ENCODE peak calls at places on chromosomes 7 and 10, in eight cellular contexts. Y is activated effector memory CD4-positive, alpha-beta T cell treated with Interleukin-2 at 50 U/mL for 16 hours; L is endothelial cell; F is activated naive CD4-positive, alpha-beta T cell treated with anti-CD3 and anti-CD28 coated beads, Interleukin-2, amount 50 U/mL, for 72 hours; I is stimulated activated CD8-positive, alpha-beta memory T cell treated with anti-CD3 and anti-CD28 coated beads, Interleukin-7, amount 100 ng/mL, for 4 hours; M is HuH-7; S is activated naive CD8-positive, alpha-beta T cell treated with anti-CD3 and anti-CD28 coated beads, Interleukin-2, amount 50 U/mL, for 24 hours; Z is T-helper 1 cell. C is an unnamed sample.

GRCh38 chr7:2750054-2750453 is 62.1 kb downstream of the AMZ1 start:
- DNase-seq in Y (no peak), L (no peak), F (no peak), I (no peak), M (no peak), S (no peak), Z (no peak), C (no peak)

GRCh38 chr10:59361659-59362183 is 628 bp downstream of the FAM13C start:
- DNase-seq in Y (no peak), L (no peak), F (no peak), I (no peak), M (peak), S (no peak), Z (no peak), C (no peak)

GRCh38 chr7:139730746-139731612 is 46.8 kb downstream of the HIPK2 start:
- DNase-seq in Y (no peak), L (no peak), F (no peak), I (no peak), M (no peak), S (no peak), Z (no peak), C (no peak)

GRCh38 chr7:94301024-94301588 is 93.6 kb upstream of the COL1A2 start:
- DNase-seq in Y (no peak), L (peak), F (no peak), I (no peak), M (peak), S (no peak), Z (no peak), C (peak)

GRCh38 chr10:30803901-30804322 is 174.4 kb upstream of the LYZL2 start:
- DNase-seq in Y (no peak), L (no peak), F (no peak), I (no peak), M (no peak), S (no peak), Z (no peak), C (no peak)

GRCh38 chr7:1590887-1591286 is 21.1 kb upstream of the PSMG3 start:
- DNase-seq in Y (no peak), L (no peak), F (no peak), I (no peak), M (no peak), S (no peak), Z (no peak), C (no peak)

GRCh38 chr7:138924551-138925225 is 56.5 kb downstream of the KIAA1549 start:
- DNase-seq in Y (no peak), L (no peak), F (no peak), I (no peak), M (no peak), S (no peak), Z (no peak), C (peak)

GRCh38 chr7:38840736-38841460 is 68.1 kb downstream of the VPS41 start:
- DNase-seq in Y (no peak), L (no peak), F (no peak), I (no peak), M (no peak), S (no peak), Z (no peak), C (no peak)

GRCh38 chr7:23184709-23185354 is 3.0 kb downstream of the NUP42 start:
- DNase-seq in Y (no peak), L (peak), F (no peak), I (no peak), M (peak), S (peak), Z (no peak), C (no peak)

GRCh38 chr10:71401969-71402368 is 5.2 kb downstream of the CDH23 start:
- DNase-seq in Y (no peak), L (no peak), F (peak), I (no peak), M (no peak), S (no peak), Z (no peak), C (no peak)

GRCh38 chr7:15916666-15917388 is 230.3 kb upstream of the MEOX2 start:
- DNase-seq in Y (no peak), L (no peak), F (no peak), I (no peak), M (no peak), S (no peak), Z (no peak), C (no peak)

GRCh38 chr10:27482984-27483956 is 20.8 kb upstream of the RAB18 start:
- DNase-seq in Y (no peak), L (no peak), F (no peak), I (no peak), M (no peak), S (no peak), Z (no peak), C (no peak)

GRCh38 chr10:125157473-125157865 is 2.9 kb downstream of the CTBP2 start:
- DNase-seq in Y (no peak), L (no peak), F (no peak), I (no peak), M (no peak), S (no peak), Z (no peak), C (no peak)

GRCh38 chr7:1919539-1920265 is 249.6 kb downstream of the ELFN1 start:
- DNase-seq in Y (no peak), L (no peak), F (no peak), I (no peak), M (no peak), S (no peak), Z (no peak), C (peak)

GRCh38 chr7:100667331-100668068 is 6.0 kb upstream of the GNB2 start:
- DNase-seq in Y (no peak), L (no peak), F (no peak), I (no peak), M (no peak), S (no peak), Z (no peak), C (no peak)

GRCh38 chr7:98400538-98401427 is at the start of gene BAIAP2L1:
- DNase-seq in Y (peak), L (peak), F (peak), I (peak), M (peak), S (peak), Z (peak), C (peak)

GRCh38 chr10:77863446-77863845 is 63.1 kb downstream of the DLG5 start:
- DNase-seq in Y (no peak), L (no peak), F (no peak), I (no peak), M (no peak), S (no peak), Z (no peak), C (no peak)

GRCh38 chr10:98268694-98269386 is 846 bp upstream of the LOXL4 start:
- DNase-seq in Y (no peak), L (no peak), F (no peak), I (no peak), M (no peak), S (no peak), Z (no peak), C (no peak)

GRCh38 chr7:150641854-150642253 is 9.7 kb upstream of the GIMAP6 start:
- DNase-seq in Y (no peak), L (no peak), F (no peak), I (no peak), M (no peak), S (no peak), Z (no peak), C (no peak)

GRCh38 chr10:43217563-43218205 is 49.2 kb downstream of the RASGEF1A start:
- DNase-seq in Y (no peak), L (no peak), F (no peak), I (no peak), M (no peak), S (no peak), Z (no peak), C (peak)